ENCODE peak calls at places on chromosomes 6 and 20, in six cellular contexts. N is activated CD4-positive, CD25-positive, alpha-beta regulatory T cell; S is KG1; K is stimulated activated naive B cell treated with anti-CD40 and anti-IgM and Interleukin-4, amounts not matched to agents 10 μg/mL and 1 μg/mL and 100 μg/mL, for 72 hours; X is activated T-cell treated with anti-CD3 and anti-CD28 coated beads for 1 hour; Y is stimulated activated CD4-positive, alpha-beta T cell treated with anti-CD3 and anti-CD28 coated beads, Interleukin-1b, Interleukin-23, amount 100 ng/mL, for 48 hours. H is an unnamed sample.
A peak's percentile ranks its signal among the peaks of the same experiment; 100 is the strongest.

GRCh38 chr6:1388927-1389790 is at the start of gene FOXF2:
- DNase-seq in N (no peak), S (no peak), K (no peak), X (no peak), Y (no peak), H (peak; percentile 54)

GRCh38 chr6:83311231-83311630 is 118.1 kb downstream of the RWDD2A start:
- DNase-seq in N (no peak), S (no peak), K (no peak), X (no peak), Y (no peak), H (no peak)

GRCh38 chr6:109834595-109835437 is 143.3 kb upstream of the GPR6 start:
- DNase-seq in N (no peak), S (no peak), K (no peak), X (no peak), Y (no peak), H (no peak)

GRCh38 chr6:96794980-96795379 is 42.3 kb downstream of the GPR63 start:
- DNase-seq in N (no peak), S (no peak), K (no peak), X (no peak), Y (no peak), H (no peak)

GRCh38 chr6:162364488-162364887 is 363.1 kb downstream of the PRKN start:
- DNase-seq in N (no peak), S (no peak), K (no peak), X (no peak), Y (no peak), H (no peak)

GRCh38 chr6:96015791-96016776 is at the start of gene FUT9:
- DNase-seq in N (no peak), S (no peak), K (no peak), X (no peak), Y (no peak), H (peak; percentile 24)

GRCh38 chr6:11133281-11133680 is 21.8 kb upstream of the ERVFRD-1 start:
- DNase-seq in N (no peak), S (no peak), K (no peak), X (no peak), Y (no peak), H (no peak)

GRCh38 chr6:38170666-38171065 is 351.1 kb downstream of the ZFAND3 start:
- DNase-seq in N (no peak), S (no peak), K (no peak), X (no peak), Y (no peak), H (no peak)

GRCh38 chr6:124535746-124536145 is 426.5 kb upstream of the RNF217 start:
- DNase-seq in N (no peak), S (no peak), K (no peak), X (no peak), Y (no peak), H (no peak)

GRCh38 chr6:133648576-133648975 is 240.3 kb upstream of the TCF21 start:
- DNase-seq in N (no peak), S (no peak), K (no peak), X (no peak), Y (no peak), H (no peak)

GRCh38 chr6:155085582-155086253 is 90.6 kb downstream of the TIAM2 start:
- DNase-seq in N (no peak), S (no peak), K (no peak), X (no peak), Y (no peak), H (no peak)

GRCh38 chr20:47493175-47493953 is 8.3 kb upstream of the NCOA3 start:
- DNase-seq in N (peak; percentile 6), S (no peak), K (no peak), X (peak; percentile 36), Y (peak; percentile 64), H (peak; percentile 93)

GRCh38 chr6:12467706-12468670 is 177.8 kb downstream of the EDN1 start:
- DNase-seq in N (no peak), S (no peak), K (no peak), X (no peak), Y (no peak), H (no peak)

H was measured in psoas muscle.